ENCODE peak calls at places on chromosomes 6 and 20, in seven cellular contexts. Q is astrocyte of the spinal cord, X is brain microvascular endothelial cell, J is bronchial epithelial cell, N is fibroblast of lung, A is colonic mucosa, M is neural progenitor cell. B is an unnamed sample.

GRCh38 chr6:11341867-11342266 is 109.4 kb upstream of the NEDD9 start:
- DNase-seq in Q (no peak), X (no peak), J (peak), N (peak), A (no peak), M (no peak), B (no peak)

GRCh38 chr6:92275150-92275549 is 1144.2 kb downstream of the EPHA7 start:
- DNase-seq in Q (no peak), X (no peak), J (no peak), N (no peak), A (no peak), M (no peak), B (no peak)

GRCh38 chr6:166381733-166382499 is 824 bp downstream of the MPC1 start:
- DNase-seq in Q (peak), X (peak), J (peak), N (peak), A (peak), M (peak), B (no peak)

GRCh38 chr20:44166008-44166407 is 21.0 kb downstream of the JPH2 start:
- DNase-seq in Q (peak), X (peak), J (no peak), N (no peak), A (no peak), M (no peak), B (no peak)

GRCh38 chr6:44010411-44011349 is 116.6 kb downstream of the MRPL14 start:
- DNase-seq in Q (peak), X (peak), J (peak), N (peak), A (no peak), M (no peak), B (peak)

GRCh38 chr6:126188271-126188909 is 151.5 kb upstream of the CENPW start:
- DNase-seq in Q (peak), X (no peak), J (peak), N (peak), A (no peak), M (no peak), B (no peak)

GRCh38 chr6:151209071-151209831 is 30.5 kb upstream of the AKAP12 start:
- DNase-seq in Q (peak), X (peak), J (peak), N (no peak), A (no peak), M (no peak), B (no peak)

GRCh38 chr6:56065408-56065807 is 182.0 kb downstream of the COL21A1 start:
- DNase-seq in Q (no peak), X (no peak), J (peak), N (no peak), A (no peak), M (no peak), B (no peak)

GRCh38 chr6:88815491-88815890 is 147.9 kb downstream of the RNGTT start:
- DNase-seq in Q (no peak), X (no peak), J (no peak), N (no peak), A (no peak), M (no peak), B (no peak)

GRCh38 chr6:148873154-148873553 is 126.3 kb downstream of the UST start:
- DNase-seq in Q (no peak), X (no peak), J (no peak), N (no peak), A (no peak), M (no peak), B (no peak)
- TF ChIP-seq CTCF in Q (no peak), X (no peak), J (no peak), N (no peak), A (no peak), M (no peak), B (no peak)

GRCh38 chr20:437787-438486 is 24.4 kb downstream of the TBC1D20 start:
- DNase-seq in Q (no peak), X (no peak), J (no peak), N (no peak), A (no peak), M (no peak), B (no peak)
- H3K4me3 ChIP-seq in Q (no peak), X (no peak), J (no peak), N (no peak), A (no peak), M (no peak), B (no peak)

GRCh38 chr20:8535403-8536003 is 403.4 kb downstream of the PLCB1 start:
- DNase-seq in Q (no peak), X (no peak), J (no peak), N (peak), A (no peak), M (peak), B (no peak)
- TF ChIP-seq CTCF in Q (peak), X (peak), J (peak), N (peak), A (no peak), M (peak), B (peak)

GRCh38 chr20:17909745-17910345 is 58.7 kb downstream of the SNX5 start:
- DNase-seq in Q (no peak), X (no peak), J (no peak), N (no peak), A (no peak), M (no peak), B (no peak)

GRCh38 chr20:17914957-17915356 is 53.6 kb downstream of the SNX5 start:
- DNase-seq in Q (no peak), X (no peak), J (no peak), N (no peak), A (no peak), M (no peak), B (no peak)

GRCh38 chr20:17910828-17911294 is 57.7 kb downstream of the SNX5 start:
- DNase-seq in Q (peak), X (peak), J (peak), N (peak), A (no peak), M (no peak), B (peak)

GRCh38 chr20:17911927-17912326 is 56.7 kb downstream of the SNX5 start:
- DNase-seq in Q (no peak), X (no peak), J (no peak), N (no peak), A (no peak), M (no peak), B (no peak)

GRCh38 chr20:17912916-17913315 is 55.7 kb downstream of the SNX5 start:
- DNase-seq in Q (no peak), X (no peak), J (no peak), N (peak), A (no peak), M (no peak), B (no peak)
- H3K4me3 ChIP-seq in Q (no peak), X (no peak), J (no peak), N (no peak), A (no peak), M (no peak), B (no peak)

GRCh38 chr20:13953227-13953626 is 37.2 kb downstream of the SEL1L2 start:
- DNase-seq in Q (no peak), X (no peak), J (no peak), N (no peak), A (no peak), M (peak), B (no peak)
- TF ChIP-seq CTCF in Q (no peak), X (no peak), J (no peak), N (no peak), A (no peak), M (peak), B (peak)

B was measured in HFF-Myc.